ENCODE peak calls at places on chromosomes 7 and 10, in five cellular contexts. One of them, this sample, is unnamed.

GRCh38 chr7:88759956-88760515 is 536 bp downstream of the ZNF804B start:
- DNase-seq in neuronal stem cell: no peak
- DNase-seq in trophoblast cell: no peak
- DNase-seq in H1: no peak
- DNase-seq in mesenchymal stem cell: no peak
- DNase-seq in this sample: no peak

GRCh38 chr10:102327002-102327401 is 68.5 kb upstream of the NFKB2 start:
- DNase-seq in neuronal stem cell: no peak
- DNase-seq in trophoblast cell: no peak
- DNase-seq in H1: no peak
- DNase-seq in mesenchymal stem cell: no peak
- DNase-seq in this sample: no peak

GRCh38 chr10:118528426-118528825 is 67.0 kb downstream of the PRLHR start:
- DNase-seq in neuronal stem cell: no peak
- DNase-seq in trophoblast cell: no peak
- DNase-seq in H1: no peak
- DNase-seq in mesenchymal stem cell: no peak
- DNase-seq in this sample: no peak

GRCh38 chr10:122986340-122986739 is 6.1 kb downstream of the PSTK start:
- DNase-seq in neuronal stem cell: no peak
- DNase-seq in trophoblast cell: no peak
- DNase-seq in H1: no peak
- DNase-seq in mesenchymal stem cell: no peak
- DNase-seq in this sample: no peak

GRCh38 chr7:39621784-39622411 is 1.5 kb upstream of the RALA start:
- DNase-seq in neuronal stem cell: no peak
- DNase-seq in trophoblast cell: peak; percentile 45
- DNase-seq in H1: no peak
- DNase-seq in mesenchymal stem cell: peak; percentile 37
- DNase-seq in this sample: no peak

GRCh38 chr7:95213809-95214492 is 110.4 kb downstream of the PON1 start:
- DNase-seq in neuronal stem cell: no peak
- DNase-seq in trophoblast cell: peak; percentile 44
- DNase-seq in H1: no peak
- DNase-seq in mesenchymal stem cell: no peak
- DNase-seq in this sample: no peak

GRCh38 chr10:15211464-15211979 is 43.0 kb upstream of the NMT2 start:
- DNase-seq in neuronal stem cell: no peak
- DNase-seq in trophoblast cell: no peak
- DNase-seq in H1: no peak
- DNase-seq in mesenchymal stem cell: peak; percentile 73
- DNase-seq in this sample: no peak

GRCh38 chr7:100826546-100827329 is 585 bp downstream of the EPHB4 start:
- DNase-seq in neuronal stem cell: no peak
- DNase-seq in trophoblast cell: no peak
- DNase-seq in H1: no peak
- DNase-seq in mesenchymal stem cell: peak; percentile 37
- DNase-seq in this sample: no peak

GRCh38 chr7:149734514-149735075 is 38.8 kb downstream of the ZNF467 start:
- DNase-seq in neuronal stem cell: no peak
- DNase-seq in trophoblast cell: no peak
- DNase-seq in H1: no peak
- DNase-seq in mesenchymal stem cell: no peak
- DNase-seq in this sample: no peak

GRCh38 chr10:48455055-48455391 is 148.5 kb downstream of the MAPK8 start:
- DNase-seq in neuronal stem cell: no peak
- DNase-seq in trophoblast cell: no peak
- DNase-seq in H1: no peak
- DNase-seq in mesenchymal stem cell: no peak
- DNase-seq in this sample: peak; percentile 25

GRCh38 chr10:97648557-97649404 is 8.3 kb downstream of the PI4K2A start:
- DNase-seq in neuronal stem cell: no peak
- DNase-seq in trophoblast cell: peak; percentile 83
- DNase-seq in H1: no peak
- DNase-seq in mesenchymal stem cell: peak; percentile 93
- DNase-seq in this sample: peak; percentile 58

GRCh38 chr7:98697485-98698240 is 80.6 kb downstream of the NPTX2 start:
- DNase-seq in neuronal stem cell: no peak
- DNase-seq in trophoblast cell: no peak
- DNase-seq in H1: no peak
- DNase-seq in mesenchymal stem cell: no peak
- DNase-seq in this sample: no peak

GRCh38 chr10:12978885-12979284 is 22.6 kb downstream of the CCDC3 start:
- DNase-seq in neuronal stem cell: no peak
- DNase-seq in trophoblast cell: no peak
- DNase-seq in H1: no peak
- DNase-seq in mesenchymal stem cell: peak; percentile 49
- DNase-seq in this sample: no peak

GRCh38 chr10:131751827-131752775 is 148.7 kb upstream of the PPP2R2D start:
- DNase-seq in neuronal stem cell: no peak
- DNase-seq in trophoblast cell: no peak
- DNase-seq in H1: no peak
- DNase-seq in mesenchymal stem cell: no peak
- DNase-seq in this sample: no peak

GRCh38 chr10:126459032-126459831 is 71.0 kb upstream of the ADAM12 start:
- DNase-seq in neuronal stem cell: no peak
- DNase-seq in trophoblast cell: peak; percentile 51
- DNase-seq in H1: no peak
- DNase-seq in mesenchymal stem cell: peak; percentile 88
- DNase-seq in this sample: no peak

GRCh38 chr10:42988069-42988468 is 88.8 kb upstream of the RET start:
- DNase-seq in neuronal stem cell: no peak
- DNase-seq in trophoblast cell: no peak
- DNase-seq in H1: no peak
- DNase-seq in mesenchymal stem cell: no peak
- DNase-seq in this sample: peak; percentile 17

GRCh38 chr10:70974351-70974901 is 86.1 kb upstream of the PCBD1 start:
- DNase-seq in neuronal stem cell: no peak
- DNase-seq in trophoblast cell: peak; percentile 57
- DNase-seq in H1: no peak
- DNase-seq in mesenchymal stem cell: peak; percentile 3
- DNase-seq in this sample: peak; percentile 55
- H2BK12ac ChIP-seq in neuronal stem cell: no peak overlapping the region
- H2BK12ac ChIP-seq in trophoblast cell: no peak overlapping the region
- H2BK12ac ChIP-seq in H1: peak overlapping the region; percentile 17
- H2BK12ac ChIP-seq in mesenchymal stem cell: no peak overlapping the region
- H2BK12ac ChIP-seq in this sample: no peak overlapping the region

GRCh38 chr10:120800528-120801323 is 50.4 kb upstream of the WDR11 start:
- DNase-seq in neuronal stem cell: no peak
- DNase-seq in trophoblast cell: no peak
- DNase-seq in H1: peak; percentile 36
- DNase-seq in mesenchymal stem cell: no peak
- DNase-seq in this sample: no peak

GRCh38 chr10:120805014-120805805 is 46.0 kb upstream of the WDR11 start:
- DNase-seq in neuronal stem cell: no peak
- DNase-seq in trophoblast cell: no peak
- DNase-seq in H1: no peak
- DNase-seq in mesenchymal stem cell: no peak
- DNase-seq in this sample: no peak

GRCh38 chr10:120799849-120800248 is 51.3 kb upstream of the WDR11 start:
- DNase-seq in neuronal stem cell: no peak
- DNase-seq in trophoblast cell: no peak
- DNase-seq in H1: no peak
- DNase-seq in mesenchymal stem cell: no peak
- DNase-seq in this sample: no peak

GRCh38 chr10:120806081-120806480 is 45.1 kb upstream of the WDR11 start:
- DNase-seq in neuronal stem cell: no peak
- DNase-seq in trophoblast cell: no peak
- DNase-seq in H1: no peak
- DNase-seq in mesenchymal stem cell: no peak
- DNase-seq in this sample: no peak

DNA sequence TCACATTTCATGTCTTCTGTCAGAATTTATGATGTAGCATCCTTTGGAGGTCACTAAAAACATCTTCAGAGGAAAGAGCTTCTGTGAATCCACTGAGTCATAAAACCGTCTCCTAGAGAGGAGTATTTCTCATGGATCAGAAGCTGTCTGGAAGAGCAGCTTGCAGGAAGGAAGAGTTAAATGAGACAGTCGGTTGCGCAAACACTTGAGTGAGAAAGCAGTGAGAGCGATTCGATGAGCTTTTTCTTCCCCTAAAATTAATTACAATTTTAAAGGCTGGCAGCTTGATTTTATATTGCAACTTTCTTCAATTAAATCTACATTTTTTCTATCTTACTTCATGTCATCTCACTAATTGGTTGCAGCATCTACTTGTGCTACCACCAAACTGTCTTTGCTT is 47.1 kb upstream of the WDR11 start:
- DNase-seq in neuronal stem cell: no peak
- DNase-seq in trophoblast cell: no peak
- DNase-seq in H1: no peak
- DNase-seq in mesenchymal stem cell: no peak
- DNase-seq in this sample: no peak
- H2BK12ac ChIP-seq in neuronal stem cell: no peak overlapping the region
- H2BK12ac ChIP-seq in trophoblast cell: no peak overlapping the region
- H2BK12ac ChIP-seq in H1: no peak overlapping the region
- H2BK12ac ChIP-seq in mesenchymal stem cell: no peak overlapping the region
- H2BK12ac ChIP-seq in this sample: no peak overlapping the region

DNA sequence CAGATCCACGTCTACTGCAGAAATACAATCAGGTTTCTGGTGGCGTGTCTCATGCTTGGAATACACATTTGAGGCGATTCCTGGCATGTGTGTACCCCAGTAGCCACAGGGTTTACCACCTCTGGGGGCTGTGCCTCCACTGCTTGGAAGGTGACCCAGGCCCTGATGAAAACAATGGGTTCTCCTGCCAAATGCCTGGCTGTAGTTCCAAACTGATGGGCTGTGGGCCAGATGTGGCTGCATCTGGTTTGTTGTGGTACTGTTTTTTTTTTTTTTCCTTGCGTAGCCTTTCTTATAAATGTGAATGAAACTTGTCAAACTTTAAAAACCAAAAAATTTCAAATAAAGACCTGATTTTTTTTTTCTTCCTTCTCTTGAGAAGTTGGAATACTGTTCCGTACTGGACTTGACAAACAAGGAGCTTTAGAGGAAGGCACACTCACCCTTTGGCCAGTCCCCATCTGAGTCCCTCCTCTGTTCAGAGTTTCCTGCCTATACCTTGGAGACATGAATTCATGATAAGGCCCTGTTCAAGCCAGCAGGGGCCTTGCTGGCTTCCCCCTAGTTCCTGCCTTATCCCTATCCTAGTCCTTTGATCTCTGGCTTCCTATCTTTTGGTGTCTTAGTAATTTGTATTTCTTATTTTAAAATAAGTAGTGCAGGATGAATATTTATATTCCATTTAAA is 217.1 kb downstream of the PHTF2 start:
- DNase-seq in neuronal stem cell: no peak
- DNase-seq in trophoblast cell: no peak
- DNase-seq in H1: no peak
- DNase-seq in mesenchymal stem cell: no peak
- DNase-seq in this sample: no peak
- H2BK12ac ChIP-seq in neuronal stem cell: no peak overlapping the region
- H2BK12ac ChIP-seq in trophoblast cell: no peak overlapping the region
- H2BK12ac ChIP-seq in H1: no peak overlapping the region
- H2BK12ac ChIP-seq in mesenchymal stem cell: no peak overlapping the region
- H2BK12ac ChIP-seq in this sample: no peak overlapping the region

GRCh38 chr10:11702264-11702663 is 39.9 kb upstream of the ECHDC3 start:
- DNase-seq in neuronal stem cell: no peak
- DNase-seq in trophoblast cell: no peak
- DNase-seq in H1: no peak
- DNase-seq in mesenchymal stem cell: no peak
- DNase-seq in this sample: no peak

GRCh38 chr10:11705687-11706086 is 36.5 kb upstream of the ECHDC3 start:
- DNase-seq in neuronal stem cell: no peak
- DNase-seq in trophoblast cell: no peak
- DNase-seq in H1: no peak
- DNase-seq in mesenchymal stem cell: peak; percentile 44
- DNase-seq in this sample: no peak

GRCh38 chr10:11704087-11704486 is 38.1 kb upstream of the ECHDC3 start:
- DNase-seq in neuronal stem cell: no peak
- DNase-seq in trophoblast cell: no peak
- DNase-seq in H1: no peak
- DNase-seq in mesenchymal stem cell: no peak
- DNase-seq in this sample: no peak

GRCh38 chr10:11707936-11708335 is 34.2 kb upstream of the ECHDC3 start:
- DNase-seq in neuronal stem cell: no peak
- DNase-seq in trophoblast cell: peak; percentile 63
- DNase-seq in H1: no peak
- DNase-seq in mesenchymal stem cell: no peak
- DNase-seq in this sample: no peak

DNA sequence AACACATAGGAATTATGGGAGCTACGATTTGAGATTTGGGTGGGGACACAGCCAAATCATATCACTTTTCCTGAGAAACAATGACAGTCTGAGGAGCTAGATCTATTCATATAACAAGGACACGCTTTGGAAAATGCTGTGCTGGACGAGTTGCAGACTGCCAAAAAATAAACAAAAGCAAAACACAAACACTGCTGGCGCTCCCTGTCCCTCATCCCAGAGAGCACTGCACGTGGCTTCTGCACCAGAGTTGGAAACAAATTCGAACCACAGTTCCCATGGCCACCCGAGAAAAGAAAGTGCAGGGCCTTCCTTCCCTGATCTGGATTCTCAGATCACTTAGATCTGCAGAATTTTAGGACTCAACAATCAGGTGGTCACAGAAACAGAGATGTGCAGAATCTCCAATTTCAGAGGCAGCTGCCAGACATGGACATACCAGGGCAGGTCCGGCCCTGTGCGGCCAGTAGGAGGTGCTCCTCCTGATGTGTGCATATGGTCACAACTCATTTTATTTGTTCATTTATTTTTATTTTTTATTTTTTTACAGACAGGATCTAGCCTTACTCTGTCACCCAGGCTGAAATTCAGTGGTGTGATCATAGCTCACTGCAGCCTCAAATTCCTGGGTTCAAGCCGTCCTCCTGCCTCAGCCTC is 35.1 kb upstream of the ECHDC3 start:
- DNase-seq in neuronal stem cell: no peak
- DNase-seq in trophoblast cell: no peak
- DNase-seq in H1: no peak
- DNase-seq in mesenchymal stem cell: no peak
- DNase-seq in this sample: no peak
- H2BK12ac ChIP-seq in neuronal stem cell: no peak overlapping the region
- H2BK12ac ChIP-seq in trophoblast cell: no peak overlapping the region
- H2BK12ac ChIP-seq in H1: no peak overlapping the region
- H2BK12ac ChIP-seq in mesenchymal stem cell: no peak overlapping the region
- H2BK12ac ChIP-seq in this sample: no peak overlapping the region

GRCh38 chr10:59748834-59749233 is 4.4 kb downstream of the MRLN start:
- DNase-seq in neuronal stem cell: no peak
- DNase-seq in trophoblast cell: no peak
- DNase-seq in H1: no peak
- DNase-seq in mesenchymal stem cell: no peak
- DNase-seq in this sample: no peak
- H2BK12ac ChIP-seq in neuronal stem cell: no peak overlapping the region
- H2BK12ac ChIP-seq in trophoblast cell: no peak overlapping the region
- H2BK12ac ChIP-seq in H1: no peak overlapping the region
- H2BK12ac ChIP-seq in mesenchymal stem cell: no peak overlapping the region
- H2BK12ac ChIP-seq in this sample: no peak overlapping the region

GRCh38 chr7:35969055-35969454 is 168.2 kb downstream of the SEPTIN7 start:
- DNase-seq in neuronal stem cell: no peak
- DNase-seq in trophoblast cell: no peak
- DNase-seq in H1: no peak
- DNase-seq in mesenchymal stem cell: no peak
- DNase-seq in this sample: no peak

GRCh38 chr7:35970458-35970857 is 169.6 kb downstream of the SEPTIN7 start:
- DNase-seq in neuronal stem cell: no peak
- DNase-seq in trophoblast cell: no peak
- DNase-seq in H1: no peak
- DNase-seq in mesenchymal stem cell: no peak
- DNase-seq in this sample: no peak

GRCh38 chr7:35968140-35968940 is 167.5 kb downstream of the SEPTIN7 start:
- DNase-seq in neuronal stem cell: no peak
- DNase-seq in trophoblast cell: no peak
- DNase-seq in H1: no peak
- DNase-seq in mesenchymal stem cell: no peak
- DNase-seq in this sample: no peak

GRCh38 chr7:35971133-35971995 is 170.5 kb downstream of the SEPTIN7 start:
- DNase-seq in neuronal stem cell: no peak
- DNase-seq in trophoblast cell: peak; percentile 47
- DNase-seq in H1: no peak
- DNase-seq in mesenchymal stem cell: no peak
- DNase-seq in this sample: no peak

GRCh38 chr7:35967366-35968139 is 166.7 kb downstream of the SEPTIN7 start:
- DNase-seq in neuronal stem cell: no peak
- DNase-seq in trophoblast cell: no peak
- DNase-seq in H1: no peak
- DNase-seq in mesenchymal stem cell: no peak
- DNase-seq in this sample: peak; percentile 49
- H2BK12ac ChIP-seq in neuronal stem cell: peak overlapping the region; percentile 22
- H2BK12ac ChIP-seq in trophoblast cell: no peak overlapping the region
- H2BK12ac ChIP-seq in H1: no peak overlapping the region
- H2BK12ac ChIP-seq in mesenchymal stem cell: no peak overlapping the region
- H2BK12ac ChIP-seq in this sample: no peak overlapping the region

This sample was measured in H9.